ENCODE peak calls at places on chromosome 12, in seven cellular contexts. C is fibroblast of lung, O is IMR-90, V is mammary epithelial cell, L is mesenchymal stem cell, Q is Karpas-422, H is neural progenitor cell. K is an unnamed sample. For H3K9me3, the result is how much of the 10 kb centered on the place peaks cover.

GRCh38 chr12:109461049-109461845 is 15.9 kb downstream of the KCTD10 start:
- DNase-seq in L (peak), H (no peak), Q (peak), C (peak), O (peak), V (peak), K (peak)

GRCh38 chr12:132395192-132395907 is 66.0 kb upstream of the GALNT9 start:
- DNase-seq in H (no peak), V (no peak), Q (no peak), L (no peak), C (no peak), O (no peak), K (no peak)

GRCh38 chr12:54404061-54405004 is 14.7 kb downstream of the ITGA5 start:
- DNase-seq in Q (peak), H (peak), C (peak), O (peak), L (peak), V (no peak), K (peak)

GRCh38 chr12:73421832-73422231 is 1115.8 kb upstream of the ATXN7L3B start:
- DNase-seq in C (peak), O (no peak), L (peak), V (peak), Q (no peak), H (no peak), K (peak)

GRCh38 chr12:129096184-129096583 is 242.9 kb downstream of the GLT1D1 start:
- DNase-seq in V (no peak), Q (no peak), L (no peak), H (no peak), O (no peak), C (no peak), K (no peak)

GRCh38 chr12:34399631-34400422 is 377.5 kb downstream of the ALG10 start:
- DNase-seq in O (no peak), H (no peak), Q (no peak), V (no peak), L (no peak), C (no peak), K (no peak)

GRCh38 chr12:90548595-90548994 is 406.4 kb downstream of the CCER1 start:
- DNase-seq in V (no peak), L (no peak), C (no peak), O (no peak), Q (no peak), H (no peak), K (no peak)

GRCh38 chr12:91180577-91180976 is 2.0 kb downstream of the DCN start:
- DNase-seq in H (no peak), O (peak), L (no peak), C (peak), V (no peak), Q (peak), K (no peak)

GRCh38 chr12:3123729-3124128 is 46.5 kb downstream of the TSPAN9 start:
- DNase-seq in L (no peak), O (no peak), C (peak), V (peak), H (no peak), Q (no peak), K (peak)

GRCh38 chr12:50215033-50215432 is 47.9 kb upstream of the CERS5 start:
- DNase-seq in C (peak), V (peak), L (peak), Q (no peak), O (peak), H (no peak), K (peak)

GRCh38 chr12:64086946-64087345 is 135.2 kb downstream of the KICS2 start:
- DNase-seq in H (no peak), Q (no peak), V (no peak), C (no peak), O (peak), L (no peak), K (no peak)

GRCh38 chr12:132761032-132761910 is at the start of gene ANKLE2:
- DNase-seq in L (peak), O (peak), Q (peak), H (peak), C (peak), V (peak), K (peak)

GRCh38 chr12:67705394-67706370 is 57.1 kb downstream of the DYRK2 start:
- DNase-seq in L (peak), H (no peak), V (peak), Q (no peak), O (peak), C (peak), K (peak)

GRCh38 chr12:119649202-119649808 is 18.6 kb upstream of the PRKAB1 start:
- DNase-seq in V (no peak), O (no peak), H (peak), L (no peak), C (no peak), Q (peak), K (peak)

GRCh38 chr12:123946152-123946515 is 26.5 kb downstream of the CCDC92 start:
- DNase-seq in O (no peak), V (no peak), Q (no peak), C (no peak), H (no peak), L (no peak), K (no peak)

GRCh38 chr12:123942911-123943648 is 29.6 kb downstream of the CCDC92 start:
- DNase-seq in Q (no peak), V (no peak), L (no peak), O (peak), C (peak), H (no peak), K (no peak)

GRCh38 chr12:123945441-123946151 is 27.0 kb downstream of the CCDC92 start:
- DNase-seq in V (no peak), Q (no peak), O (no peak), L (no peak), H (no peak), C (no peak), K (no peak)

GRCh38 chr12:123942277-123942653 is 30.4 kb downstream of the CCDC92 start:
- DNase-seq in H (no peak), C (peak), V (peak), O (peak), Q (no peak), L (peak), K (peak)

GRCh38 chr12:123944696-123945095 is 27.9 kb downstream of the CCDC92 start:
- DNase-seq in L (no peak), V (no peak), C (no peak), Q (no peak), O (no peak), H (no peak), K (no peak)
- H3K9ac ChIP-seq in L (no peak), V (no peak), C (no peak), Q (no peak), O (no peak), H (no peak), K (no peak)

DNA sequence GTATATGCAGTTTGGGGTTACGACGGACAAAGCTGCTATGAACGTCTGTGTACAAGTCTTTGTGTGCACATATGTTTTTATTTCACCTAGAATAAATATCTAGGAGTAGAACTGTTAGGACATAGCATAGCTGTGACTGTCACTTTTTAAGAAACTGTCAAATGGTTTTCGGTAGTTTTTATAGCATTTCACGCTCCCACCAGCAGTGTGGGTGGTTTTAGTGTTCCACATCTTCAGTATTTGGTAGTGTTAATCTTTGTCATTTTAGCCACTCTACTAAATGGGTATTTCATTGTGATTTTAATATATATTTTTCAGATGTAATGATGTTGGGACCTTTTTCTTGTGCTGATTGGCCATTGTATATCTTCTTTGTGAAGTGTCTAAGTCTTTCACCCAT is 109.1 kb upstream of the BCAT1 start:
- DNase-seq in Q (no peak), O (no peak), L (no peak), C (no peak), H (no peak), V (no peak), K (no peak)
- H3K9me3 ChIP-seq in Q (under half), O (under half), L (under half), C (under half), H (under half), V (under half), K (under half)

GRCh38 chr12:104669851-104670337 is 213.1 kb downstream of the CHST11 start:
- DNase-seq in L (peak), V (no peak), Q (no peak), C (peak), H (no peak), O (peak), K (no peak)

GRCh38 chr12:104670439-104671406 is 214.0 kb downstream of the CHST11 start:
- DNase-seq in L (peak), H (no peak), O (no peak), V (no peak), C (no peak), Q (no peak), K (no peak)

GRCh38 chr12:104669057-104669770 is 212.5 kb downstream of the CHST11 start:
- DNase-seq in O (no peak), H (peak), Q (no peak), V (peak), C (no peak), L (peak), K (peak)

GRCh38 chr12:104667139-104667538 is 210.4 kb downstream of the CHST11 start:
- DNase-seq in H (no peak), L (peak), Q (no peak), O (peak), V (no peak), C (peak), K (no peak)

DNA sequence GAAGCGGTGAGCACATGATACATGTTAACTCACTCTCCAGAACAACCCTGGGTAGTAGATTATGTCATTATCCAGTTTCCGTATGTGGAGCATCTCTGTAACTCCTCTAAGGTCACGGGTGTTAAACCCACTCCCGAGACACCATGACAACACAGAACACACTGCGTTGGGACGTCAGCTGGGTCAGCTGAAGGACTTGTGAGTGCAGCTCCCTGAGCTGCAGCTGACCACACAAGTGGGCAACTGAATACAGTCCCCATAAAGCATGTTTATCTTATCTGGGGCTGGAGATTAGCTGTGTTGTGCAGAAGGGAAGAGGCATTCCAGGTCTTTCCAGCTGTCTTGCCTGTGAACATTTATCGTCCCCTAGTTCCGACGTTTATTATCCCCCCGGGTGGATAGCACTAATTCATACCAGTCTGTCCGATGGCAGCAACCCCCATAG is 211.5 kb downstream of the CHST11 start:
- DNase-seq in C (peak), L (peak), V (no peak), Q (no peak), H (no peak), O (peak), K (no peak)
- H3K9ac ChIP-seq in C (no peak), L (peak), V (no peak), Q (no peak), H (no peak), O (no peak), K (no peak)

GRCh38 chr12:106585862-106586534 is 3.2 kb downstream of the RFX4 start:
- DNase-seq in V (peak), L (peak), H (peak), Q (no peak), C (no peak), O (no peak), K (no peak)
- H3K9me3 ChIP-seq in V (under half), L (under half), H (under half), Q (under half), C (under half), O (under half), K (under half)

GRCh38 chr12:12919666-12920435 is 28.5 kb downstream of the GPRC5A start:
- DNase-seq in O (no peak), C (no peak), L (no peak), V (no peak), Q (no peak), H (no peak), K (no peak)

GRCh38 chr12:12918781-12919180 is 27.4 kb downstream of the GPRC5A start:
- DNase-seq in H (no peak), C (no peak), O (no peak), V (no peak), Q (no peak), L (no peak), K (peak)

GRCh38 chr12:12913626-12914388 is 22.4 kb downstream of the GPRC5A start:
- DNase-seq in H (no peak), Q (no peak), C (no peak), O (no peak), L (no peak), V (no peak), K (no peak)

GRCh38 chr12:12916135-12916956 is 25.0 kb downstream of the GPRC5A start:
- DNase-seq in H (peak), V (peak), O (peak), Q (peak), L (peak), C (peak), K (peak)

GRCh38 chr12:12915654-12916053 is 24.3 kb downstream of the GPRC5A start:
- DNase-seq in V (no peak), L (no peak), O (no peak), H (peak), C (no peak), Q (no peak), K (no peak)
- H3K9ac ChIP-seq in V (no peak), L (peak), O (no peak), H (no peak), C (no peak), Q (no peak), K (no peak)